ENCODE peak calls at places on chromosome X, in four cellular contexts. X is IMR-90, W is fibroblast of lung, Z is neural crest cell. U is an unnamed sample.

GRCh38 chrX:75155454-75155829 is 641 bp downstream of the ABCB7 start:
- DNase-seq in X (peak), Z (no peak), W (peak), U (no peak)

GRCh38 chrX:23901805-23902204 is 5.9 kb downstream of the APOO start:
- DNase-seq in X (peak), Z (peak), W (peak), U (no peak)

GRCh38 chrX:19954707-19955106 is 36.2 kb downstream of the BCLAF3 start:
- DNase-seq in W (peak), Z (no peak), X (peak), U (no peak)

GRCh38 chrX:26597981-26598380 is 382.0 kb downstream of the MAGEB5 start:
- DNase-seq in W (no peak), X (peak), Z (no peak), U (no peak)

GRCh38 chrX:152817082-152817744 is 13.3 kb downstream of the CETN2 start:
- DNase-seq in Z (peak), X (peak), W (peak), U (no peak)

GRCh38 chrX:19627081-19627480 is 111.8 kb upstream of the MAP3K15 start:
- DNase-seq in X (no peak), W (no peak), Z (no peak), U (no peak)

GRCh38 chrX:3345281-3346081 is 971 bp downstream of the MXRA5 start:
- DNase-seq in X (no peak), W (peak), Z (peak), U (peak)

GRCh38 chrX:12174358-12174757 is 36.1 kb downstream of the FRMPD4 start:
- DNase-seq in W (peak), X (peak), Z (no peak), U (no peak)

GRCh38 chrX:138191998-138192397 is 519.5 kb downstream of the FGF13 start:
- DNase-seq in X (peak), Z (peak), W (peak), U (peak)

GRCh38 chrX:42093756-42094155 is 170.4 kb upstream of the CASK start:
- DNase-seq in X (peak), W (no peak), Z (no peak), U (no peak)

GRCh38 chrX:48937065-48937907 is 18.5 kb upstream of the PIM2 start:
- DNase-seq in Z (no peak), W (no peak), X (no peak), U (no peak)

GRCh38 chrX:107676559-107677378 is 48.5 kb downstream of the PRPS1 start:
- DNase-seq in Z (no peak), X (peak), W (peak), U (no peak)

GRCh38 chrX:118698516-118699247 is 28.7 kb upstream of the IL13RA1 start:
- DNase-seq in Z (no peak), X (peak), W (no peak), U (no peak)

GRCh38 chrX:2863646-2864045 is 34.9 kb downstream of the GYG2 start:
- DNase-seq in X (peak), W (no peak), Z (no peak), U (no peak)

GRCh38 chrX:107537815-107538214 is 88.4 kb downstream of the FRMPD3 start:
- DNase-seq in X (peak), Z (peak), W (peak), U (no peak)

GRCh38 chrX:19650996-19651395 is 135.7 kb upstream of the MAP3K15 start:
- DNase-seq in W (no peak), Z (no peak), X (no peak), U (no peak)

DNA sequence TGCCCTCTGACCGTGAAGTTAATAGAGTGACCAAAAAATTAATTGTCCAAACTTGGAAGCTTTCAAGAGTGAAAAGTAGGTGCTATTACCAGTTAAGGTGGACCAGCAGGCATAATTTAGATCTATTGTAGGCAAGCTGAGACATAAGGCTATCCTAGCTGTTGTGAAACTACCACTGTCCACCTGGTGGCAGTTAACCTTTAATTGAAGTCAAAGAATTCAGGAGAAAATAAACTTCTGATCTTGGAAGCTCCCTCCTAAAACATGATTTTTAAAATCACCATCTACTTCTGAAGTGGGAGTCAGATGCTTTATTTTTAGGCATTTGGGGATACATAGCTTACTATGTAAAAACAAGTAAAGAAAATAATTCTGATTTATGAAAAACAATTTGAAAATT is 636.3 kb upstream of the HTR2C start:
- DNase-seq in X (no peak), Z (no peak), W (no peak), U (no peak)
- TF ChIP-seq CTCF in X (no peak), Z (peak), W (no peak), U (peak)

GRCh38 chrX:38166478-38167083 is 54.1 kb downstream of the SRPX start:
- DNase-seq in W (peak), Z (peak), X (peak), U (no peak)
- TF ChIP-seq CTCF in W (no peak), Z (peak), X (peak), U (peak)

GRCh38 chrX:81336455-81337144 is 134.7 kb downstream of the SH3BGRL start:
- DNase-seq in Z (no peak), X (peak), W (peak), U (no peak)
- TF ChIP-seq CTCF in Z (no peak), X (no peak), W (no peak), U (no peak)

GRCh38 chrX:95351089-95351488 is 1333.6 kb upstream of the DIAPH2 start:
- DNase-seq in W (no peak), Z (no peak), X (no peak), U (no peak)

DNA sequence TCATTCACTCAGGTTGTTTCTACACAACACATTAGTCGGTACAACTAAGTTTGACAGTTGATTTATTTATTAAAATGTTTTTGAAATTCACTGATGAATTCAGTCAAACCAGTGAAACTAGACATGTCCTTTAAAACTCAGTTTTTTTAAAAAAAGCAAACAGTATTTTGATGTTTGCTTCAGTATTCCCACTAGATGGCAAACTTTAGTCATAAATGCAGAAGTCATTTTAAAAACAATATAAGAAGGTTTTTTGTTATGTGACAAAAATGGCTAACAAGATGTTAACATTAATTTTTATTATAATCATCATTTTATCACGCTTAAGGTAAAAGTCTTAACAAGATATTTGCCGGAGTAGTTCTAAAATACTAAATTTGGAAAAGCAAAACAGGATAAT is 1337.8 kb upstream of the DIAPH2 start:
- DNase-seq in Z (no peak), W (peak), X (peak), U (no peak)
- TF ChIP-seq CTCF in Z (peak), W (no peak), X (peak), U (peak)

DNA sequence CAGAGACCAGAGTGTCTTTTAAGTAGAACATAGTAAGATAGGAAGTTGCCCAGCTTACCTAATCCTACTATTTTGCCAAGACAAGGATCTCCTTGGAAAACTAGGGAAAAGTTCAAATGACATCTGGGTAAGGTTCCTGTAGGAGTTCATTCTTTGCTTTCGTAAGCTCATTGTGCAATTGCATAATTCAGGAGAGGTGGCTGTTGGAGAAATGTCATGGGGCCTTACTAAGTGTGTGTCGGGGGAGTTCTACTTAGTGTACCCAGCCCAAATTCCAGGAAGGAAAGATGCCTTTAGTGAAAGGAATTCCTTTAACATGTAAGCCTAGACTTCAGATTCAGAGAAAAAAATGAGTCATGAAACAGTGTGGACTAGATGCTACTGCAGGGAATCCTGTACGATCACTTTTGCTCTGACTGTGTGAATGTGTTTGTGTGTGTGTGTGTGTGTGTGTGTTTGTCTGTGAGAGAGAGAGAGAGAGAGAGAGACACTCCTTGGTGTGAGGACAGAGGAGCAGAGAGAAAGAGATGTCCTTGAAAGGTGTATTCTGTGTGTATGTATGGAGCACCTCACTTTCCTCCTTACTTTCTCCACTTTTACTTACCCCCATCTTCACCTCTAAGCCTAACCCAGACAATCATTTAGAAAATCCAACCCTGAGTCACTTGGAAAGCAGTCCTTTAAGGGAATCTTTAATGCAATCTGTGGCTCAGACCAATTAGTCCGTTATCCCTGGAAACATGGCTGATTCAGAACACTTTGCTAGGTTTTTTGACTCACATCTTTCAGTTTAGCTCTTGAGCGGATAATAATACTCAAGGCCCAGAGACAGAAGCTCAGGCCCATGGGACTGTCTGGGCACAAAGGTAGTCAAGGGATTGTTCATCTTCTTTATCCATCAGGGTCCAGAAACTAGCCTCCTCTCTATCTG is 114.5 kb upstream of the ACSL4 start:
- DNase-seq in Z (no peak), W (peak), X (peak), U (no peak)
- TF ChIP-seq CTCF in Z (no peak), W (no peak), X (no peak), U (no peak)

U was measured in progenitor cell of endocrine pancreas.